ENCODE peak calls at places on chromosomes 2 and 18, in four cellular contexts. J, M, N and D are unnamed samples.

GRCh38 chr2:165371356-165371755 is 98.1 kb upstream of the CSRNP3 start:
- DNase-seq in J (no peak), M (no peak), N (no peak), D (no peak)

GRCh38 chr18:5584751-5585417 is 41.1 kb upstream of the EPB41L3 start:
- DNase-seq in J (no peak), M (peak; percentile 64), N (no peak), D (no peak)

GRCh38 chr18:49811151-49811938 is 2.0 kb downstream of the ACAA2 start:
- DNase-seq in J (no peak), M (no peak), N (no peak), D (no peak)

GRCh38 chr2:181037922-181038321 is 57.5 kb downstream of the UBE2E3 start:
- DNase-seq in J (no peak), M (peak; percentile 90), N (no peak), D (no peak)

GRCh38 chr18:3722662-3723433 is 272.9 kb downstream of the TGIF1 start:
- DNase-seq in J (no peak), M (peak; percentile 83), N (no peak), D (no peak)

GRCh38 chr2:214591359-214591758 is 180.5 kb downstream of the VWC2L start:
- DNase-seq in J (no peak), M (peak; percentile 12), N (no peak), D (no peak)

GRCh38 chr2:127630409-127631183 is 15.4 kb upstream of the GPR17 start:
- DNase-seq in J (no peak), M (no peak), N (no peak), D (no peak)

GRCh38 chr2:236887519-236887918 is 198.2 kb upstream of the COPS8 start:
- DNase-seq in J (no peak), M (peak; percentile 28), N (no peak), D (no peak)

GRCh38 chr2:61720911-61721310 is 132.9 kb downstream of the FAM161A start:
- DNase-seq in J (no peak), M (no peak), N (no peak), D (no peak)